ENCODE peak calls at places on chromosomes 12 and 14, in nine cellular contexts. One of them, this sample, is unnamed.

GRCh38 chr12:93169536-93169935 is 208.2 kb upstream of the NUDT4 start:
- DNase-seq in retinal pigment epithelial cell: no peak
- DNase-seq in ACHN: no peak
- DNase-seq in activated CD4-positive, alpha-beta T cell treated with anti-CD3 and anti-CD28 coated beads for 48 hours: no peak
- DNase-seq in H9: no peak
- DNase-seq in GM06990: no peak
- DNase-seq in lower lobe of right lung: no peak
- DNase-seq in activated naive CD8-positive, alpha-beta T cell treated with anti-CD3 and anti-CD28 coated beads for 36 hours: no peak
- DNase-seq in G401: no peak
- DNase-seq in this sample: no peak

GRCh38 chr14:32826404-32827082 is 112.1 kb upstream of the NPAS3 start:
- DNase-seq in GM06990: no peak
- DNase-seq in activated naive CD8-positive, alpha-beta T cell treated with anti-CD3 and anti-CD28 coated beads for 36 hours: no peak
- DNase-seq in activated CD4-positive, alpha-beta T cell treated with anti-CD3 and anti-CD28 coated beads for 48 hours: no peak
- DNase-seq in G401: no peak
- DNase-seq in H9: peak
- DNase-seq in lower lobe of right lung: no peak
- DNase-seq in ACHN: peak
- DNase-seq in retinal pigment epithelial cell: no peak
- DNase-seq in this sample: no peak

GRCh38 chr14:52700701-52701172 is 5.4 kb upstream of the ERO1A start:
- DNase-seq in lower lobe of right lung: no peak
- DNase-seq in ACHN: peak
- DNase-seq in H9: no peak
- DNase-seq in G401: no peak
- DNase-seq in GM06990: no peak
- DNase-seq in activated CD4-positive, alpha-beta T cell treated with anti-CD3 and anti-CD28 coated beads for 48 hours: no peak
- DNase-seq in retinal pigment epithelial cell: no peak
- DNase-seq in activated naive CD8-positive, alpha-beta T cell treated with anti-CD3 and anti-CD28 coated beads for 36 hours: no peak
- DNase-seq in this sample: peak

GRCh38 chr12:14999421-15000047 is 26.7 kb downstream of the PDE6H start:
- DNase-seq in ACHN: no peak
- DNase-seq in retinal pigment epithelial cell: no peak
- DNase-seq in activated naive CD8-positive, alpha-beta T cell treated with anti-CD3 and anti-CD28 coated beads for 36 hours: no peak
- DNase-seq in G401: no peak
- DNase-seq in H9: no peak
- DNase-seq in activated CD4-positive, alpha-beta T cell treated with anti-CD3 and anti-CD28 coated beads for 48 hours: no peak
- DNase-seq in GM06990: no peak
- DNase-seq in lower lobe of right lung: no peak
- DNase-seq in this sample: no peak

GRCh38 chr12:45121224-45121623 is 70.3 kb upstream of the DBX2 start:
- DNase-seq in H9: no peak
- DNase-seq in activated CD4-positive, alpha-beta T cell treated with anti-CD3 and anti-CD28 coated beads for 48 hours: no peak
- DNase-seq in ACHN: peak
- DNase-seq in retinal pigment epithelial cell: no peak
- DNase-seq in lower lobe of right lung: no peak
- DNase-seq in activated naive CD8-positive, alpha-beta T cell treated with anti-CD3 and anti-CD28 coated beads for 36 hours: no peak
- DNase-seq in G401: no peak
- DNase-seq in GM06990: no peak
- DNase-seq in this sample: no peak

GRCh38 chr12:2891240-2892053 is 756 bp downstream of the TULP3 start:
- DNase-seq in activated CD4-positive, alpha-beta T cell treated with anti-CD3 and anti-CD28 coated beads for 48 hours: peak
- DNase-seq in ACHN: peak
- DNase-seq in lower lobe of right lung: peak
- DNase-seq in H9: peak
- DNase-seq in activated naive CD8-positive, alpha-beta T cell treated with anti-CD3 and anti-CD28 coated beads for 36 hours: no peak
- DNase-seq in G401: peak
- DNase-seq in GM06990: no peak
- DNase-seq in retinal pigment epithelial cell: no peak
- DNase-seq in this sample: peak

GRCh38 chr14:73014105-73014504 is 12.8 kb downstream of the ZFYVE1 start:
- DNase-seq in ACHN: no peak
- DNase-seq in retinal pigment epithelial cell: no peak
- DNase-seq in GM06990: peak
- DNase-seq in H9: no peak
- DNase-seq in lower lobe of right lung: no peak
- DNase-seq in activated CD4-positive, alpha-beta T cell treated with anti-CD3 and anti-CD28 coated beads for 48 hours: no peak
- DNase-seq in G401: no peak
- DNase-seq in activated naive CD8-positive, alpha-beta T cell treated with anti-CD3 and anti-CD28 coated beads for 36 hours: no peak
- DNase-seq in this sample: no peak

GRCh38 chr12:10362325-10362724 is 27.5 kb downstream of the KLRK1 start:
- DNase-seq in retinal pigment epithelial cell: no peak
- DNase-seq in activated CD4-positive, alpha-beta T cell treated with anti-CD3 and anti-CD28 coated beads for 48 hours: no peak
- DNase-seq in activated naive CD8-positive, alpha-beta T cell treated with anti-CD3 and anti-CD28 coated beads for 36 hours: no peak
- DNase-seq in H9: no peak
- DNase-seq in GM06990: no peak
- DNase-seq in ACHN: peak
- DNase-seq in G401: no peak
- DNase-seq in lower lobe of right lung: no peak
- DNase-seq in this sample: no peak

GRCh38 chr14:74255281-74255680 is 16.0 kb downstream of the VSX2 start:
- DNase-seq in lower lobe of right lung: no peak
- DNase-seq in H9: no peak
- DNase-seq in G401: no peak
- DNase-seq in activated naive CD8-positive, alpha-beta T cell treated with anti-CD3 and anti-CD28 coated beads for 36 hours: no peak
- DNase-seq in ACHN: no peak
- DNase-seq in retinal pigment epithelial cell: no peak
- DNase-seq in activated CD4-positive, alpha-beta T cell treated with anti-CD3 and anti-CD28 coated beads for 48 hours: no peak
- DNase-seq in GM06990: no peak
- DNase-seq in this sample: no peak

GRCh38 chr12:101828463-101829196 is 2.1 kb downstream of the GNPTAB start:
- DNase-seq in retinal pigment epithelial cell: no peak
- DNase-seq in GM06990: no peak
- DNase-seq in activated naive CD8-positive, alpha-beta T cell treated with anti-CD3 and anti-CD28 coated beads for 36 hours: no peak
- DNase-seq in G401: peak
- DNase-seq in lower lobe of right lung: no peak
- DNase-seq in H9: no peak
- DNase-seq in activated CD4-positive, alpha-beta T cell treated with anti-CD3 and anti-CD28 coated beads for 48 hours: no peak
- DNase-seq in ACHN: no peak
- DNase-seq in this sample: no peak

GRCh38 chr12:131066207-131066885 is 112.6 kb downstream of the ADGRD1 start:
- DNase-seq in G401: no peak
- DNase-seq in retinal pigment epithelial cell: no peak
- DNase-seq in ACHN: no peak
- DNase-seq in lower lobe of right lung: peak
- DNase-seq in H9: peak
- DNase-seq in GM06990: no peak
- DNase-seq in activated CD4-positive, alpha-beta T cell treated with anti-CD3 and anti-CD28 coated beads for 48 hours: no peak
- DNase-seq in activated naive CD8-positive, alpha-beta T cell treated with anti-CD3 and anti-CD28 coated beads for 36 hours: no peak
- DNase-seq in this sample: no peak

GRCh38 chr14:37595809-37596595 is 573 bp downstream of the TTC6 start:
- DNase-seq in G401: no peak
- DNase-seq in ACHN: peak
- DNase-seq in GM06990: no peak
- DNase-seq in H9: peak
- DNase-seq in retinal pigment epithelial cell: no peak
- DNase-seq in lower lobe of right lung: peak
- DNase-seq in activated naive CD8-positive, alpha-beta T cell treated with anti-CD3 and anti-CD28 coated beads for 36 hours: peak
- DNase-seq in activated CD4-positive, alpha-beta T cell treated with anti-CD3 and anti-CD28 coated beads for 48 hours: peak
- DNase-seq in this sample: peak

GRCh38 chr14:100348779-100349708 is 25.9 kb downstream of the SLC25A47 start:
- DNase-seq in activated naive CD8-positive, alpha-beta T cell treated with anti-CD3 and anti-CD28 coated beads for 36 hours: no peak
- DNase-seq in ACHN: no peak
- DNase-seq in G401: no peak
- DNase-seq in retinal pigment epithelial cell: no peak
- DNase-seq in H9: no peak
- DNase-seq in GM06990: no peak
- DNase-seq in activated CD4-positive, alpha-beta T cell treated with anti-CD3 and anti-CD28 coated beads for 48 hours: no peak
- DNase-seq in lower lobe of right lung: no peak
- DNase-seq in this sample: no peak

This sample was measured in HepG2.